ENCODE peak calls at places on chromosomes 1 and 21, in eight cellular contexts. One of them, this sample, is unnamed.

GRCh38 chr1:93317207-93317606 is 28.5 kb upstream of the DR1 start:
- DNase-seq in GM04504: no peak
- DNase-seq in GM03348: no peak
- DNase-seq in M059J: no peak
- DNase-seq in stimulated activated CD8-positive, alpha-beta memory T cell treated with anti-CD3 and anti-CD28 coated beads, Interleukin-4, amount 100 ng/mL, for 1 hour: no peak
- DNase-seq in CD8-positive, alpha-beta T cell: no peak
- DNase-seq in iris pigment epithelial cell: no peak
- DNase-seq in fibroblast of pulmonary artery: no peak
- DNase-seq in this sample: no peak

GRCh38 chr1:109295712-109296415 is 10.9 kb downstream of the MYBPHL start:
- DNase-seq in fibroblast of pulmonary artery: no peak
- DNase-seq in GM03348: no peak
- DNase-seq in CD8-positive, alpha-beta T cell: no peak
- DNase-seq in iris pigment epithelial cell: no peak
- DNase-seq in stimulated activated CD8-positive, alpha-beta memory T cell treated with anti-CD3 and anti-CD28 coated beads, Interleukin-4, amount 100 ng/mL, for 1 hour: no peak
- DNase-seq in M059J: no peak
- DNase-seq in GM04504: no peak
- DNase-seq in this sample: no peak

GRCh38 chr1:192615055-192615454 is 20.9 kb upstream of the RGS13 start:
- DNase-seq in fibroblast of pulmonary artery: no peak
- DNase-seq in CD8-positive, alpha-beta T cell: no peak
- DNase-seq in stimulated activated CD8-positive, alpha-beta memory T cell treated with anti-CD3 and anti-CD28 coated beads, Interleukin-4, amount 100 ng/mL, for 1 hour: no peak
- DNase-seq in M059J: no peak
- DNase-seq in GM03348: no peak
- DNase-seq in GM04504: no peak
- DNase-seq in iris pigment epithelial cell: no peak
- DNase-seq in this sample: no peak

GRCh38 chr1:71785470-71785869 is 496.9 kb downstream of the NEGR1 start:
- DNase-seq in GM04504: no peak
- DNase-seq in GM03348: no peak
- DNase-seq in iris pigment epithelial cell: no peak
- DNase-seq in fibroblast of pulmonary artery: peak; percentile 9
- DNase-seq in CD8-positive, alpha-beta T cell: no peak
- DNase-seq in M059J: no peak
- DNase-seq in stimulated activated CD8-positive, alpha-beta memory T cell treated with anti-CD3 and anti-CD28 coated beads, Interleukin-4, amount 100 ng/mL, for 1 hour: no peak
- DNase-seq in this sample: no peak

GRCh38 chr21:36695671-36696389 is 3.1 kb upstream of the SIM2 start:
- DNase-seq in GM03348: peak; percentile 29
- DNase-seq in CD8-positive, alpha-beta T cell: no peak
- DNase-seq in GM04504: no peak
- DNase-seq in stimulated activated CD8-positive, alpha-beta memory T cell treated with anti-CD3 and anti-CD28 coated beads, Interleukin-4, amount 100 ng/mL, for 1 hour: no peak
- DNase-seq in M059J: no peak
- DNase-seq in fibroblast of pulmonary artery: no peak
- DNase-seq in iris pigment epithelial cell: no peak
- DNase-seq in this sample: no peak

GRCh38 chr1:247274857-247275256 is 19.0 kb downstream of the VN1R5 start:
- DNase-seq in stimulated activated CD8-positive, alpha-beta memory T cell treated with anti-CD3 and anti-CD28 coated beads, Interleukin-4, amount 100 ng/mL, for 1 hour: no peak
- DNase-seq in fibroblast of pulmonary artery: no peak
- DNase-seq in M059J: no peak
- DNase-seq in GM03348: no peak
- DNase-seq in iris pigment epithelial cell: no peak
- DNase-seq in CD8-positive, alpha-beta T cell: no peak
- DNase-seq in GM04504: no peak
- DNase-seq in this sample: no peak

GRCh38 chr1:59076612-59077011 is 220.3 kb upstream of the FGGY start:
- DNase-seq in GM03348: peak; percentile 44
- DNase-seq in M059J: no peak
- DNase-seq in iris pigment epithelial cell: peak; percentile 36
- DNase-seq in stimulated activated CD8-positive, alpha-beta memory T cell treated with anti-CD3 and anti-CD28 coated beads, Interleukin-4, amount 100 ng/mL, for 1 hour: no peak
- DNase-seq in fibroblast of pulmonary artery: no peak
- DNase-seq in GM04504: no peak
- DNase-seq in CD8-positive, alpha-beta T cell: no peak
- DNase-seq in this sample: no peak

GRCh38 chr1:6360517-6360916 is 33.0 kb downstream of the ACOT7 start:
- DNase-seq in stimulated activated CD8-positive, alpha-beta memory T cell treated with anti-CD3 and anti-CD28 coated beads, Interleukin-4, amount 100 ng/mL, for 1 hour: no peak
- DNase-seq in fibroblast of pulmonary artery: no peak
- DNase-seq in iris pigment epithelial cell: no peak
- DNase-seq in CD8-positive, alpha-beta T cell: no peak
- DNase-seq in GM03348: no peak
- DNase-seq in GM04504: no peak
- DNase-seq in M059J: no peak
- DNase-seq in this sample: no peak

GRCh38 chr1:171801395-171801990 is 20.0 kb downstream of the METTL13 start:
- DNase-seq in GM03348: peak; percentile 60
- DNase-seq in CD8-positive, alpha-beta T cell: no peak
- DNase-seq in M059J: peak; percentile 50
- DNase-seq in fibroblast of pulmonary artery: peak; percentile 64
- DNase-seq in GM04504: no peak
- DNase-seq in iris pigment epithelial cell: peak; percentile 37
- DNase-seq in stimulated activated CD8-positive, alpha-beta memory T cell treated with anti-CD3 and anti-CD28 coated beads, Interleukin-4, amount 100 ng/mL, for 1 hour: no peak
- DNase-seq in this sample: no peak

GRCh38 chr1:67564193-67564592 is 120.8 kb upstream of the GADD45A start:
- DNase-seq in GM03348: peak; percentile 54
- DNase-seq in iris pigment epithelial cell: no peak
- DNase-seq in CD8-positive, alpha-beta T cell: no peak
- DNase-seq in GM04504: peak; percentile 85
- DNase-seq in stimulated activated CD8-positive, alpha-beta memory T cell treated with anti-CD3 and anti-CD28 coated beads, Interleukin-4, amount 100 ng/mL, for 1 hour: no peak
- DNase-seq in M059J: no peak
- DNase-seq in fibroblast of pulmonary artery: peak; percentile 35
- DNase-seq in this sample: no peak

GRCh38 chr1:34843392-34844251 is 15.9 kb downstream of the SMIM12 start:
- DNase-seq in GM03348: no peak
- DNase-seq in GM04504: no peak
- DNase-seq in stimulated activated CD8-positive, alpha-beta memory T cell treated with anti-CD3 and anti-CD28 coated beads, Interleukin-4, amount 100 ng/mL, for 1 hour: no peak
- DNase-seq in M059J: no peak
- DNase-seq in iris pigment epithelial cell: no peak
- DNase-seq in fibroblast of pulmonary artery: peak; percentile 56
- DNase-seq in CD8-positive, alpha-beta T cell: no peak
- DNase-seq in this sample: no peak

GRCh38 chr1:205098242-205098641 is 14.0 kb upstream of the TMEM81 start:
- DNase-seq in CD8-positive, alpha-beta T cell: no peak
- DNase-seq in GM04504: no peak
- DNase-seq in iris pigment epithelial cell: no peak
- DNase-seq in stimulated activated CD8-positive, alpha-beta memory T cell treated with anti-CD3 and anti-CD28 coated beads, Interleukin-4, amount 100 ng/mL, for 1 hour: no peak
- DNase-seq in M059J: no peak
- DNase-seq in GM03348: no peak
- DNase-seq in fibroblast of pulmonary artery: no peak
- DNase-seq in this sample: no peak

GRCh38 chr1:90850181-90850924 is 133.3 kb upstream of the BARHL2 start:
- DNase-seq in fibroblast of pulmonary artery: peak; percentile 13
- DNase-seq in M059J: peak; percentile 45
- DNase-seq in GM04504: no peak
- DNase-seq in CD8-positive, alpha-beta T cell: no peak
- DNase-seq in iris pigment epithelial cell: peak; percentile 11
- DNase-seq in GM03348: peak; percentile 25
- DNase-seq in stimulated activated CD8-positive, alpha-beta memory T cell treated with anti-CD3 and anti-CD28 coated beads, Interleukin-4, amount 100 ng/mL, for 1 hour: no peak
- DNase-seq in this sample: no peak

GRCh38 chr1:156417700-156418015 is 48.6 kb downstream of the RHBG start:
- DNase-seq in GM03348: no peak
- DNase-seq in iris pigment epithelial cell: no peak
- DNase-seq in fibroblast of pulmonary artery: no peak
- DNase-seq in M059J: no peak
- DNase-seq in stimulated activated CD8-positive, alpha-beta memory T cell treated with anti-CD3 and anti-CD28 coated beads, Interleukin-4, amount 100 ng/mL, for 1 hour: no peak
- DNase-seq in GM04504: no peak
- DNase-seq in CD8-positive, alpha-beta T cell: no peak
- DNase-seq in this sample: no peak

GRCh38 chr1:167482184-167482583 is 36.1 kb downstream of the CD247 start:
- DNase-seq in GM04504: no peak
- DNase-seq in CD8-positive, alpha-beta T cell: no peak
- DNase-seq in iris pigment epithelial cell: no peak
- DNase-seq in GM03348: no peak
- DNase-seq in fibroblast of pulmonary artery: no peak
- DNase-seq in M059J: no peak
- DNase-seq in stimulated activated CD8-positive, alpha-beta memory T cell treated with anti-CD3 and anti-CD28 coated beads, Interleukin-4, amount 100 ng/mL, for 1 hour: no peak
- DNase-seq in this sample: no peak

GRCh38 chr1:13807213-13807612 is 107.2 kb downstream of the PRDM2 start:
- DNase-seq in M059J: peak; percentile 7
- DNase-seq in CD8-positive, alpha-beta T cell: no peak
- DNase-seq in fibroblast of pulmonary artery: peak; percentile 28
- DNase-seq in GM04504: no peak
- DNase-seq in iris pigment epithelial cell: peak; percentile 27
- DNase-seq in GM03348: peak; percentile 41
- DNase-seq in stimulated activated CD8-positive, alpha-beta memory T cell treated with anti-CD3 and anti-CD28 coated beads, Interleukin-4, amount 100 ng/mL, for 1 hour: no peak
- DNase-seq in this sample: no peak

GRCh38 chr1:209176866-209177430 is 406.6 kb upstream of the CAMK1G start:
- DNase-seq in GM03348: no peak
- DNase-seq in fibroblast of pulmonary artery: no peak
- DNase-seq in stimulated activated CD8-positive, alpha-beta memory T cell treated with anti-CD3 and anti-CD28 coated beads, Interleukin-4, amount 100 ng/mL, for 1 hour: no peak
- DNase-seq in GM04504: no peak
- DNase-seq in M059J: no peak
- DNase-seq in CD8-positive, alpha-beta T cell: no peak
- DNase-seq in iris pigment epithelial cell: no peak
- DNase-seq in this sample: no peak

GRCh38 chr1:13584876-13585598 is 1.4 kb downstream of the PDPN start:
- DNase-seq in CD8-positive, alpha-beta T cell: no peak
- DNase-seq in GM04504: no peak
- DNase-seq in GM03348: no peak
- DNase-seq in iris pigment epithelial cell: no peak
- DNase-seq in fibroblast of pulmonary artery: no peak
- DNase-seq in stimulated activated CD8-positive, alpha-beta memory T cell treated with anti-CD3 and anti-CD28 coated beads, Interleukin-4, amount 100 ng/mL, for 1 hour: no peak
- DNase-seq in M059J: no peak
- DNase-seq in this sample: no peak

GRCh38 chr1:218572046-218572445 is 226.9 kb downstream of the TGFB2 start:
- DNase-seq in CD8-positive, alpha-beta T cell: no peak
- DNase-seq in GM03348: no peak
- DNase-seq in M059J: peak; percentile 49
- DNase-seq in fibroblast of pulmonary artery: no peak
- DNase-seq in GM04504: no peak
- DNase-seq in iris pigment epithelial cell: no peak
- DNase-seq in stimulated activated CD8-positive, alpha-beta memory T cell treated with anti-CD3 and anti-CD28 coated beads, Interleukin-4, amount 100 ng/mL, for 1 hour: no peak
- DNase-seq in this sample: no peak

GRCh38 chr1:93864175-93864574 is 14.8 kb downstream of the DNTTIP2 start:
- DNase-seq in GM04504: no peak
- DNase-seq in stimulated activated CD8-positive, alpha-beta memory T cell treated with anti-CD3 and anti-CD28 coated beads, Interleukin-4, amount 100 ng/mL, for 1 hour: no peak
- DNase-seq in iris pigment epithelial cell: no peak
- DNase-seq in fibroblast of pulmonary artery: no peak
- DNase-seq in M059J: no peak
- DNase-seq in GM03348: no peak
- DNase-seq in CD8-positive, alpha-beta T cell: no peak
- DNase-seq in this sample: no peak

GRCh38 chr1:226223157-226223785 is at the start of gene MIXL1:
- DNase-seq in fibroblast of pulmonary artery: no peak
- DNase-seq in stimulated activated CD8-positive, alpha-beta memory T cell treated with anti-CD3 and anti-CD28 coated beads, Interleukin-4, amount 100 ng/mL, for 1 hour: no peak
- DNase-seq in GM03348: peak; percentile 44
- DNase-seq in CD8-positive, alpha-beta T cell: no peak
- DNase-seq in iris pigment epithelial cell: no peak
- DNase-seq in M059J: no peak
- DNase-seq in GM04504: no peak
- DNase-seq in this sample: no peak

This sample was measured in T-helper 9 cell.